ENCODE peak calls at places on chromosomes 3 and 15, in nine cellular contexts. Q is head of caudate nucleus, J is DMS 273 treated with DMSO at 0.1 percent for 48 hours, M is left ventricle myocardium inferior, T is midbrain, D is iris pigment epithelial cell, S is NCI-H69, V is NCI-H1092 treated with DMSO at 0.1 percent for 48 hours, H is astrocyte of the spinal cord. R is an unnamed sample.

GRCh38 chr3:34676431-34676830 is 878.0 kb downstream of the PDCD6IP start:
- DNase-seq in D (peak), M (no peak), T (no peak), S (no peak), Q (no peak), J (no peak), H (peak), V (no peak), R (no peak)

GRCh38 chr3:123294296-123294938 is 92.7 kb downstream of the SEC22A start:
- DNase-seq in H (no peak), T (no peak), V (no peak), S (no peak), D (no peak), J (no peak), Q (no peak), M (no peak), R (no peak)

GRCh38 chr15:39629376-39629775 is 48.5 kb downstream of the THBS1 start:
- DNase-seq in D (peak), J (no peak), V (no peak), T (no peak), M (no peak), H (peak), S (peak), Q (no peak), R (no peak)

GRCh38 chr15:101320501-101321052 is 25.5 kb upstream of the SNRPA1 start:
- DNase-seq in T (no peak), V (no peak), J (no peak), Q (peak), S (no peak), M (peak), D (peak), H (no peak), R (peak)

GRCh38 chr15:87267798-87268197 is 988.7 kb downstream of the NTRK3 start:
- DNase-seq in J (no peak), H (peak), V (no peak), S (no peak), D (peak), T (no peak), M (no peak), Q (no peak), R (no peak)

GRCh38 chr3:94961423-94962100 is 898.7 kb downstream of the NSUN3 start:
- DNase-seq in V (no peak), S (peak), T (no peak), Q (no peak), D (no peak), H (no peak), J (no peak), M (no peak), R (no peak)

GRCh38 chr3:149216195-149216869 is 5.3 kb downstream of the CP start:
- DNase-seq in M (no peak), S (peak), H (no peak), T (no peak), J (no peak), D (peak), V (peak), Q (no peak), R (no peak)

GRCh38 chr3:49461443-49462171 is 8.5 kb upstream of the DAG1 start:
- DNase-seq in D (peak), M (no peak), S (peak), H (no peak), Q (no peak), T (no peak), J (peak), V (no peak), R (no peak)

GRCh38 chr3:33787328-33788009 is 11.0 kb upstream of the PDCD6IP start:
- DNase-seq in T (peak), Q (peak), H (peak), V (peak), J (no peak), M (peak), S (peak), D (peak), R (peak)

GRCh38 chr3:159045279-159045678 is 243.4 kb downstream of the MFSD1 start:
- DNase-seq in T (no peak), M (no peak), D (no peak), J (no peak), H (no peak), V (peak), Q (no peak), S (peak), R (no peak)

GRCh38 chr15:40155270-40155910 is 5.5 kb upstream of the BUB1B start:
- DNase-seq in H (no peak), D (no peak), S (peak), M (no peak), J (no peak), T (no peak), V (no peak), Q (no peak), R (no peak)

GRCh38 chr15:75693501-75694240 is 19.0 kb downstream of the CSPG4 start:
- DNase-seq in J (peak), D (peak), T (no peak), V (no peak), S (no peak), Q (no peak), H (peak), M (no peak), R (no peak)

GRCh38 chr3:187673012-187673411 is 2.8 kb upstream of the SST start:
- DNase-seq in S (no peak), T (no peak), V (no peak), M (no peak), J (no peak), H (no peak), Q (no peak), D (no peak), R (no peak)

GRCh38 chr15:99105516-99106341 is 849 bp downstream of the SYNM start:
- DNase-seq in J (peak), V (peak), H (peak), S (peak), D (peak), Q (peak), T (no peak), M (peak), R (peak)

R was measured in NCI-H1694 treated with DMSO at 0.1 percent for 48 hours.